ENCODE peak calls at places on chromosomes 3 and 15, in six cellular contexts. Y, Z, S, B, K and U are unnamed samples.
A peak's percentile ranks its signal among the peaks of the same experiment; 100 is the strongest.

GRCh38 chr3:135226057-135226456 is 431.0 kb downstream of the EPHB1 start:
- DNase-seq in Z (no peak), S (no peak), K (no peak), Y (no peak), B (no peak), U (no peak)

GRCh38 chr3:171753665-171754408 is 56.4 kb downstream of the PLD1 start:
- DNase-seq in K (no peak), Y (peak; percentile 74), B (no peak), S (no peak), Z (no peak), U (peak; percentile 25)

GRCh38 chr3:191331443-191331842 is 1.1 kb upstream of the UTS2B start:
- DNase-seq in Y (peak; percentile 32), Z (no peak), K (no peak), S (no peak), B (no peak), U (no peak)

GRCh38 chr3:9028134-9028533 is 64.9 kb upstream of the RAD18 start:
- DNase-seq in Z (peak; percentile 66), B (no peak), K (no peak), S (no peak), Y (peak; percentile 84), U (peak; percentile 31)

GRCh38 chr3:11204697-11205397 is 50.6 kb downstream of the HRH1 start:
- DNase-seq in Y (no peak), B (no peak), S (no peak), Z (no peak), K (no peak), U (no peak)

GRCh38 chr3:117017135-117017990 is 307.8 kb downstream of the TUSC7 start:
- DNase-seq in Y (no peak), K (no peak), S (no peak), B (no peak), Z (no peak), U (no peak)

GRCh38 chr3:125079675-125080045 is 23.9 kb upstream of the HEG1 start:
- DNase-seq in S (no peak), K (no peak), B (no peak), Z (no peak), Y (no peak), U (no peak)

GRCh38 chr15:76976572-76977270 is 18.2 kb upstream of the PSTPIP1 start:
- DNase-seq in K (no peak), B (no peak), Z (no peak), S (no peak), Y (no peak), U (no peak)

GRCh38 chr15:67127925-67128324 is 62.5 kb downstream of the SMAD3 start:
- DNase-seq in B (no peak), Y (peak; percentile 95), Z (no peak), S (no peak), K (no peak), U (no peak)

GRCh38 chr3:133488785-133489367 is 84.6 kb upstream of the CDV3 start:
- DNase-seq in K (no peak), Y (peak; percentile 52), B (peak; percentile 61), Z (no peak), S (no peak), U (peak; percentile 62)

GRCh38 chr15:101444015-101444414 is 45.5 kb downstream of the PCSK6 start:
- DNase-seq in Y (no peak), S (no peak), Z (no peak), B (no peak), K (no peak), U (no peak)

GRCh38 chr15:65249641-65250040 is 37.0 kb downstream of the PARP16 start:
- DNase-seq in B (no peak), Z (no peak), S (no peak), Y (no peak), K (peak; percentile 2), U (no peak)

GRCh38 chr15:63967616-63968015 is 78.7 kb downstream of the DAPK2 start:
- DNase-seq in Z (no peak), B (no peak), K (no peak), S (no peak), Y (no peak), U (no peak)

GRCh38 chr3:127678611-127679533 is 6.1 kb downstream of the ABTB1 start:
- DNase-seq in S (no peak), K (no peak), B (no peak), Z (no peak), Y (no peak), U (no peak)

GRCh38 chr3:46553154-46553553 is 12.9 kb downstream of the LRRC2 start:
- DNase-seq in S (no peak), B (no peak), K (no peak), Z (no peak), Y (peak; percentile 30), U (no peak)

GRCh38 chr3:11679964-11680363 is 36.2 kb upstream of the VGLL4 start:
- DNase-seq in B (no peak), Z (no peak), K (no peak), Y (no peak), S (no peak), U (no peak)

GRCh38 chr3:124263168-124263567 is 271.2 kb upstream of the ROPN1 start:
- DNase-seq in K (no peak), S (no peak), Y (peak; percentile 97), B (no peak), Z (no peak), U (no peak)

GRCh38 chr15:66071621-66072295 is 181.8 kb downstream of the MEGF11 start:
- DNase-seq in Z (no peak), B (no peak), Y (no peak), K (no peak), S (no peak), U (no peak)

GRCh38 chr3:39361252-39361927 is 21.8 kb upstream of the SLC25A38 start:
- DNase-seq in S (no peak), Y (no peak), B (no peak), K (no peak), Z (no peak), U (no peak)

GRCh38 chr3:100214574-100214964 is 46.2 kb upstream of the TBC1D23 start:
- DNase-seq in B (no peak), Y (no peak), S (no peak), Z (no peak), K (no peak), U (no peak)

GRCh38 chr3:58062469-58062868 is 54.2 kb downstream of the FLNB start:
- DNase-seq in K (no peak), B (no peak), Y (no peak), S (no peak), Z (no peak), U (no peak)

GRCh38 chr3:47014036-47014435 is 34.6 kb downstream of the NBEAL2 start:
- DNase-seq in B (no peak), S (no peak), Y (no peak), K (no peak), Z (no peak), U (no peak)

GRCh38 chr3:50050361-50050760 is 38.4 kb upstream of the RBM5 start:
- DNase-seq in Z (no peak), B (no peak), S (no peak), K (no peak), Y (peak; percentile 79), U (no peak)

GRCh38 chr3:8456118-8456811 is 45.4 kb upstream of the LMCD1 start:
- DNase-seq in K (no peak), Y (no peak), S (no peak), Z (no peak), B (no peak), U (no peak)

GRCh38 chr15:65824031-65824743 is 32.1 kb upstream of the DENND4A start:
- DNase-seq in K (no peak), B (peak; percentile 11), Z (no peak), Y (peak; percentile 73), S (peak; percentile 68), U (peak; percentile 32)

GRCh38 chr3:36957862-36958686 is 13.2 kb upstream of the TRANK1 start:
- DNase-seq in S (no peak), B (no peak), Z (no peak), K (no peak), Y (peak; percentile 32), U (no peak)

GRCh38 chr3:152038491-152038890 is 165.0 kb downstream of the SUCNR1 start:
- DNase-seq in Z (no peak), B (no peak), K (no peak), Y (no peak), S (no peak), U (no peak)

GRCh38 chr3:16596352-16597032 is 8.7 kb downstream of the DAZL start:
- DNase-seq in K (no peak), B (no peak), S (no peak), Z (no peak), Y (no peak), U (no peak)

GRCh38 chr15:91413142-91413541 is 313.1 kb downstream of the SV2B start:
- DNase-seq in S (no peak), Y (no peak), B (peak; percentile 94), Z (no peak), K (no peak), U (peak; percentile 29)